ENCODE peak calls at places on chromosome 9, in four cellular contexts. Q is GM12878, Y is hepatocyte, G is heart right ventricle. D is an unnamed sample.

GRCh38 chr9:4833781-4834560 is 41.2 kb downstream of the RCL1 start:
- DNase-seq in Q (no peak), Y (no peak), G (no peak), D (peak; percentile 66)

GRCh38 chr9:7819984-7820383 is 20.4 kb upstream of the DMAC1 start:
- DNase-seq in Q (no peak), Y (no peak), G (no peak), D (no peak)

GRCh38 chr9:88077071-88077617 is 61.1 kb downstream of the SPATA31C2 start:
- DNase-seq in Q (no peak), Y (no peak), G (no peak), D (no peak)

GRCh38 chr9:126773004-126773607 is 31.7 kb upstream of the ZBTB43 start:
- DNase-seq in Q (no peak), Y (peak; percentile 44), G (no peak), D (peak; percentile 22)

GRCh38 chr9:96087669-96088299 is 212.3 kb downstream of the ERCC6L2 start:
- DNase-seq in Q (no peak), Y (peak; percentile 73), G (no peak), D (no peak)

GRCh38 chr9:110126986-110127864 is 80.7 kb downstream of the C9orf152 start:
- DNase-seq in Q (no peak), Y (peak; percentile 79), G (peak; percentile 90), D (peak; percentile 97)

GRCh38 chr9:126148994-126149393 is 177.6 kb upstream of the MVB12B start:
- DNase-seq in Q (no peak), Y (no peak), G (no peak), D (no peak)

GRCh38 chr9:10000669-10001068 is 612.1 kb downstream of the PTPRD start:
- DNase-seq in Q (no peak), Y (no peak), G (no peak), D (no peak)

GRCh38 chr9:70411930-70412677 is 2.4 kb downstream of the KLF9 start:
- DNase-seq in Q (peak; percentile 51), Y (peak; percentile 62), G (peak; percentile 85), D (peak; percentile 92)

GRCh38 chr9:4862506-4863250 is 69.9 kb downstream of the RCL1 start:
- DNase-seq in Q (no peak), Y (no peak), G (no peak), D (peak; percentile 72)

GRCh38 chr9:116661037-116661954 is 25.8 kb upstream of the TRIM32 start:
- DNase-seq in Q (peak; percentile 24), Y (peak; percentile 86), G (no peak), D (peak; percentile 92)

GRCh38 chr9:121075251-121076036 is 689 bp downstream of the CNTRL start:
- DNase-seq in Q (no peak), Y (peak; percentile 22), G (no peak), D (no peak)

GRCh38 chr9:116081437-116082110 is 72.0 kb upstream of the PAPPA start:
- DNase-seq in Q (no peak), Y (peak; percentile 7), G (no peak), D (peak; percentile 48)

GRCh38 chr9:82148849-82149544 is 160.4 kb downstream of the SPATA31D1 start:
- DNase-seq in Q (no peak), Y (peak; percentile 12), G (no peak), D (peak; percentile 53)

GRCh38 chr9:37412431-37413151 is 9.9 kb upstream of the GRHPR start:
- DNase-seq in Q (no peak), Y (no peak), G (no peak), D (no peak)

GRCh38 chr9:37413311-37413710 is 9.2 kb upstream of the GRHPR start:
- DNase-seq in Q (no peak), Y (no peak), G (no peak), D (no peak)

GRCh38 chr9:37414503-37414943 is 8.0 kb upstream of the GRHPR start:
- DNase-seq in Q (no peak), Y (no peak), G (no peak), D (no peak)

GRCh38 chr9:37417252-37417803 is 5.2 kb upstream of the GRHPR start:
- DNase-seq in Q (no peak), Y (no peak), G (no peak), D (no peak)

GRCh38 chr9:37415011-37415719 is 7.3 kb upstream of the GRHPR start:
- DNase-seq in Q (no peak), Y (peak; percentile 88), G (peak; percentile 61), D (peak; percentile 82)
- TF ChIP-seq CTCF in Q (peak; percentile 88), Y (peak; percentile 77), G (peak; percentile 84), D (peak; percentile 85)

DNA sequence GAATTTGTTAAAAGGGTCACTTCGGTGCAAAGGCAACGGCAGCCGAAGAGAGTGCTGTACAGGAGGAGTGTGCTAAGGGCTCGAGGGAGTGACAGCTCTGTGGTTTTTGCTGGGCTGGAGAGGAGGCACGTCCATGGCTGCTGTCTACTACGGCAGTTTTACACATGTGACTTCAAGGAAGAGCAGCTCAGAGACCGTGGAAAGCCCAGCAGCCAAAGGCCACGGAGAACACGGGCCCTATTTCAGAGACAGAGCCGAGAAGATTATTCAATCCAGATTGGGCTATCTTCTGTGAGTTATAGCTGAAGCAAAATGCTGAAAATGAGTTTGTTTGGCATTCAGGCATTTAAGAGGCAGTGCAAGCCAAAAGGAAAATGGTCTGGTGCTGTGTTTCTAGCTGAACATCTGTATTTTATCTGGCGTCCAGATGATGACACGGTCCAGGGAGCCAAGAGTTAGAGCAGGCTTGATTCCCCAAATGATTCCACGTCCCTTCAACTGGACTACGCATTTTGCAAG is 96.4 kb downstream of the RFK start:
- DNase-seq in Q (no peak), Y (peak; percentile 26), G (peak; percentile 40), D (peak; percentile 48)
- H3K4me3 ChIP-seq in Q (no peak overlapping the region), Y (no peak overlapping the region), G (no peak overlapping the region), D (no peak overlapping the region)

DNA sequence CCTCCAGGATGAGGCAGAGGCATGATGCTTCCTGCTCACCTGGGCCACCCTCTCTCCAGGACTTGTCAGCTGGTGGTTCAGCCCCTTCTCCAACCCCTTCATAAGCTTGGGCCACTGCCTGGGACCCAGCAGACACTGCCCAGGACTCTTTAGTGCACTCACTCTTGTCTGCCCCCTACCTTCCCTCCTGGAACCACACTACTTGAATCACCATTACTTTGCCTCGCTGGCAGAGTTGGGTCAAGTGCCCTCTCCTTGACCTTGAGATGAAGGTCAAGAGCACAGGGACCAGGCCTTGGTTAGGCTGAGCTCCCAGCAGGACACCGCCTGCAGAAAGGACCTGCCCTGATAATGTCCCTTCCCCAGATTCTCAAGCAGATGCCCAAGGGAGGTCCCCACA is 8.5 kb upstream of the ENDOG start:
- DNase-seq in Q (no peak), Y (no peak), G (no peak), D (no peak)
- TF ChIP-seq CTCF in Q (no peak), Y (no peak), G (no peak), D (no peak)

GRCh38 chr9:23830949-23831730 is 5.1 kb upstream of the ELAVL2 start:
- DNase-seq in Q (no peak), Y (no peak), G (no peak), D (no peak)

GRCh38 chr9:23829580-23830458 is 3.8 kb upstream of the ELAVL2 start:
- DNase-seq in Q (no peak), Y (peak; percentile 76), G (no peak), D (peak; percentile 28)

GRCh38 chr9:23826120-23826629 is at the start of gene ELAVL2:
- DNase-seq in Q (peak; percentile 26), Y (peak; percentile 95), G (peak; percentile 80), D (peak; percentile 85)

GRCh38 chr9:23825700-23826099 is 340 bp downstream of the ELAVL2 start:
- DNase-seq in Q (no peak), Y (no peak), G (no peak), D (peak; percentile 4)

GRCh38 chr9:23830459-23830805 is 4.4 kb upstream of the ELAVL2 start:
- DNase-seq in Q (no peak), Y (no peak), G (no peak), D (no peak)
- H3K4me3 ChIP-seq in Q (no peak overlapping the region), Y (no peak overlapping the region), G (no peak overlapping the region), D (no peak overlapping the region)

DNA sequence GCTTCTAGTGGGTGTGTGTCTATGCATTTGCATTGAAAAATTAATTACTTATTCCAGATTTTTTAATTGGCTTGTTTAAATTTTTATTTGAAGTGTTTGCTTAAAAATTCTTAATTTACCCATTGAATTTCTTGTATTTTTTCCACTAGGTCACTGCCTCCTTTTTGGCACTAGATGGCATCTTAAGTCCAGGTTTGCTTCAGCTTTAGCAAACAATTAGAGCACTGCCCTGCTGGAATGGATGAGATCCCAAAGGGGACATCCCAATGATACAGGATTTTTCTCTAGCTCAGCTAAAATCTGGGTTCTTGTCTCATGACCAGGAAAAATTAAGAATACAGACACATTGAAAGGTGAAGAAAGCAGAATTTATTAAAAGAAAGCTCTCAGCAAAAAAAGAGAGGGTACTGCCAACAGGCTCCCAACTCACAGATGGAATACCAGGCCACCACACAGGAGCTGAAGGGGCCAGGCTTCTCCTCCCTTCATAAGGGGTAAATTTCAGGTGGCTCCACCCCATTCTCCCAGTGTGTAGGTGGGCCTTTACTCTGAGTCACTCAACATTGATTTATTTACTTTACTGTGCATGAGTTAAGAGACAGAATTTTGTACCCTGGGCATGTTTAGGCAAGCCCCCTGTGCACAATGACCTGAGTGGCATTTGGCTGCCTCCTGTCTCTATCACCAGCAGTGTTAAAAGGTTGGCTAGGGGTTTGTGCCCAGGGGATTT is 532.4 kb downstream of the ANXA1 start:
- DNase-seq in Q (no peak), Y (peak; percentile 46), G (no peak), D (peak; percentile 77)
- TF ChIP-seq CTCF in Q (peak; percentile 67), Y (peak; percentile 75), G (peak; percentile 6), D (peak; percentile 71)

DNA sequence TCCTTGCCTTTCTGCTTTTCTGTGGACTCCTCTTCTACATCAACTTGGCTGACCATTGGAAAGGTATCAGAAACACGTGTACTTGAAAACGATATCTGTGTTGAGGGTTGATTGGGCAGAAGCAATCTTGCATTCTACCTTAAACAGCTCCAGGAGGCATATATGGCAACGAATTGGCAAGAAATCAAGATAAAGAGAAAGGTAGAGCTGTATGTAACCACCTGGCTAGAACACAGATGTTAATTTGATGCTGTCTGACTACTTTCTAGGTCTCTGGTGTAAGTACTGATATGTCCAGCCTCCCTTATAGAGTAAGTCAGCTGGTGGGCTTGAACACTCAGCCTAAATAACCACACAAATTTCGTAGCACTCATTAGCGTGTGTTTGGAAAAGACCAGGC is 1.3 kb downstream of the MAN1B1 start:
- DNase-seq in Q (no peak), Y (no peak), G (no peak), D (no peak)
- H3K4me3 ChIP-seq in Q (peak overlapping the region; percentile 73), Y (no peak overlapping the region), G (no peak overlapping the region), D (no peak overlapping the region)

D was measured in fibroblast of pulmonary artery.